ENCODE peak calls at places on chromosomes 16 and 17, in five cellular contexts. V, D, G, C and I are unnamed samples.

GRCh38 chr17:78868391-78868790 is 27.8 kb upstream of the USP36 start:
- DNase-seq in V (no peak), C (no peak), G (peak; percentile 41), D (peak; percentile 70), I (no peak)

GRCh38 chr17:79679631-79680340 is 51.0 kb upstream of the ENPP7 start:
- DNase-seq in D (no peak), C (no peak), V (no peak), G (no peak), I (peak; percentile 83)

GRCh38 chr17:31803494-31804213 is 55.4 kb downstream of the COPRS start:
- DNase-seq in V (no peak), D (no peak), C (no peak), G (no peak), I (no peak)

GRCh38 chr16:4402439-4403132 is 13.8 kb downstream of the CORO7 start:
- DNase-seq in D (no peak), G (no peak), V (peak; percentile 59), C (peak; percentile 88), I (peak; percentile 95)

GRCh38 chr17:9021158-9021984 is at the start of gene NTN1:
- DNase-seq in G (no peak), D (no peak), C (no peak), V (no peak), I (no peak)

GRCh38 chr17:44903012-44903685 is 3.9 kb upstream of the EFTUD2 start:
- DNase-seq in C (no peak), V (no peak), D (no peak), G (no peak), I (no peak)

GRCh38 chr17:9363440-9364350 is 211.9 kb downstream of the STX8 start:
- DNase-seq in D (no peak), C (no peak), V (no peak), G (no peak), I (no peak)

GRCh38 chr16:77877712-77878111 is 89.3 kb downstream of the VAT1L start:
- DNase-seq in G (no peak), V (peak; percentile 61), C (peak; percentile 10), D (no peak), I (no peak)

GRCh38 chr16:79758615-79759346 is 158.2 kb upstream of the MAF start:
- DNase-seq in G (no peak), D (no peak), C (peak; percentile 8), V (no peak), I (no peak)

GRCh38 chr17:72075995-72076677 is 44.7 kb upstream of the SOX9 start:
- DNase-seq in V (no peak), C (no peak), D (no peak), G (no peak), I (no peak)

GRCh38 chr17:67836205-67836987 is 11.1 kb downstream of the BPTF start:
- DNase-seq in G (peak; percentile 60), C (no peak), V (no peak), D (no peak), I (no peak)

GRCh38 chr17:63832014-63832413 is 4.6 kb upstream of the FTSJ3 start:
- DNase-seq in C (no peak), V (no peak), G (no peak), D (no peak), I (no peak)

GRCh38 chr17:36939059-36939943 is 2.0 kb downstream of the LHX1 start:
- DNase-seq in V (no peak), D (no peak), C (no peak), G (no peak), I (no peak)

GRCh38 chr17:34252890-34253525 is 2.1 kb upstream of the CCL2 start:
- DNase-seq in G (peak; percentile 76), V (no peak), C (no peak), D (no peak), I (no peak)

GRCh38 chr17:19579867-19580565 is 46.4 kb downstream of the SLC47A1 start:
- DNase-seq in V (peak; percentile 14), D (no peak), G (no peak), C (no peak), I (no peak)

GRCh38 chr16:3879887-3880564 is 487 bp downstream of the CREBBP start:
- DNase-seq in V (peak; percentile 31), G (no peak), D (no peak), C (peak; percentile 27), I (no peak)

GRCh38 chr16:20784204-20784603 is 20.4 kb downstream of the ACSM3 start:
- DNase-seq in G (no peak), V (no peak), D (no peak), C (no peak), I (no peak)

GRCh38 chr17:43094129-43094834 is 30.9 kb downstream of the BRCA1 start:
- DNase-seq in G (no peak), V (no peak), C (no peak), D (no peak), I (no peak)

GRCh38 chr16:87040169-87041117 is 276.7 kb downstream of the C16orf95 start:
- DNase-seq in V (no peak), C (no peak), D (no peak), G (no peak), I (no peak)

GRCh38 chr17:63113167-63113566 is 147.1 kb downstream of the TANC2 start:
- DNase-seq in V (no peak), C (no peak), D (no peak), G (no peak), I (no peak)

GRCh38 chr16:12110361-12111107 is 134.0 kb downstream of the SNX29 start:
- DNase-seq in C (no peak), D (no peak), G (no peak), V (no peak), I (no peak)

GRCh38 chr16:67864594-67864993 is 8.3 kb upstream of the EDC4 start:
- DNase-seq in D (no peak), V (no peak), G (no peak), C (no peak), I (no peak)

GRCh38 chr16:4200000-4200780 is 41.7 kb downstream of the SRL start:
- DNase-seq in V (peak; percentile 62), C (peak; percentile 74), G (no peak), D (no peak), I (no peak)

GRCh38 chr16:67013238-67013822 is 15.6 kb upstream of the CBFB start:
- DNase-seq in D (no peak), C (no peak), V (no peak), G (no peak), I (peak; percentile 75)

GRCh38 chr17:66426397-66427033 is 124.1 kb downstream of the PRKCA start:
- DNase-seq in V (no peak), G (no peak), D (no peak), C (no peak), I (no peak)

GRCh38 chr17:76365256-76365903 is 11.7 kb upstream of the PRPSAP1 start:
- DNase-seq in G (no peak), V (no peak), D (no peak), C (no peak), I (no peak)

DNA sequence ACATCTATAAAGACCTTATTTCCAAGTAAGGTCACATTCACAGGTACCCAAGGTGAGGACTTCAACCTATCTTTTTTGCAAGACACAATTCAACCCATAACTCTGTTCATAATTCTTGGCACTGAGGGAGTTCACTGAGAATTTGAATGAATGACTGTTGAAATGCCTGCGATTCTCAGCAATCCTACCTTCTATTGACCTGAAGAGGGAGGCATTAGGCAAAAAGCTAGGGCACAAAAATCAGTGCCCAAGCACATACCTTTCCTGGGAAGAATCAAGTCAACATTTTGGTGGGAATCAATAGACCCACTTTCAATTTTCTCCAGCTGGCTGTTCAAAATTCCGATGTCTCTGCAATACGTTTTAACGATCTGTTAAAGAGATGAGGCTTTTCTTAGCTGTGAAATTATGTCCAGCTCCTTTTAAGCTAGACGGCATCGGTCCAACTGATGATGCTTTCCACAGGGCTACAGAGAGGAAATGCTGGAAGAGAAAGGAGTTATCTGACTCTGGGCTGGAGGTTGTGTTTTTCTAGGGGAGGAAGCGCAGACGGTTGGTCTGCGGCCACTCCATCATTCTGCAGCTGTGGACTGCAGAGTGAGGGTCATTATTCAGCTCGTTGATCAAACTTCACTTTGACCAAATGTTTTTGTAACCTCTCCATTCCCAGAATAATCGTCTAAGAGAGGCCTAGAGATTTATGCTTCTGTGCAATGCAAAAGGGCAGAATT is 25.1 kb downstream of the BCO1 start:
- DNase-seq in G (no peak), D (no peak), C (no peak), V (peak; percentile 9), I (no peak)
- TF ChIP-seq CTCF in G (no peak), D (no peak), C (no peak), V (no peak), I (peak; percentile 14)

GRCh38 chr17:81119223-81120148 is 45.8 kb upstream of the PVALEF start:
- DNase-seq in V (peak; percentile 92), C (peak; percentile 94), G (peak; percentile 59), D (peak; percentile 57), I (no peak)

GRCh38 chr17:81115749-81116464 is 49.4 kb upstream of the PVALEF start:
- DNase-seq in V (no peak), D (no peak), C (no peak), G (no peak), I (no peak)

GRCh38 chr17:81118308-81119221 is 46.7 kb upstream of the PVALEF start:
- DNase-seq in V (no peak), C (no peak), G (no peak), D (no peak), I (no peak)

GRCh38 chr17:81116704-81117103 is 48.6 kb upstream of the PVALEF start:
- DNase-seq in V (no peak), D (no peak), C (no peak), G (no peak), I (no peak)

DNA sequence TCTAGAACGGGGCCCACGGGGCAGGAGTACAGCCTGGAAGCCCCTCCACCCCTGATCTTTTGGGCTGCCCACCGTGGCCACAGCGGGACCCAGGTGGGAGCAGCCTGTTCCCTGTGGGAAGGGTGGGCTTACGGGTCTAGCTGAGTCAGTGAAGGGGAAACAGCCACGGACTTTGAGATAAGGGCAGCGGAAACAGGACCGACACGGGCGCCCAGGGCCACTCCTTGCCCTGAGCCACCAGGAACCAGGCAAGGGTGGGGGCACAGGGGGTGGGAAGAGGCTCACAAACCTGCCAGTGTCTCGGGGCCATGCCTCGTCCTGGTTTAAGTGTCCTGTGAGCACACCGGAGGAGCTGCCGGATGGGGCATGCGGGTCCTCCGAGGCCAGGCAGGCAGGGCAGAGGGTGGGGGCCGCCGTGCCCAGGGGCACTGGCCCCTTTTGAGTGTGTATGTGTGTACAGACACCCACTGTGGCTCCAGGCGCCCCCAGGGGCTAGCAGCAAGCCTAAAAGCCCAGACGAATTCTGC is 47.6 kb upstream of the PVALEF start:
- DNase-seq in V (no peak), D (no peak), C (no peak), G (no peak), I (no peak)
- TF ChIP-seq CTCF in V (no peak), D (no peak), C (no peak), G (no peak), I (no peak)

GRCh38 chr16:27098366-27099050 is 31.8 kb downstream of the C16orf82 start:
- DNase-seq in G (no peak), V (no peak), D (no peak), C (no peak), I (no peak)
- TF ChIP-seq CTCF in G (no peak), V (no peak), D (no peak), C (no peak), I (no peak)

GRCh38 chr16:30076276-30076791 is 540 bp downstream of the PPP4C start:
- DNase-seq in V (peak; percentile 31), D (no peak), G (no peak), C (no peak), I (no peak)

GRCh38 chr16:30078744-30079143 is 3.0 kb downstream of the PPP4C start:
- DNase-seq in G (no peak), D (no peak), C (no peak), V (no peak), I (no peak)

GRCh38 chr16:30077656-30078055 is 1.9 kb downstream of the PPP4C start:
- DNase-seq in C (no peak), V (no peak), D (no peak), G (no peak), I (no peak)

GRCh38 chr16:30079480-30079879 is 3.7 kb downstream of the PPP4C start:
- DNase-seq in G (no peak), D (no peak), C (no peak), V (no peak), I (no peak)

GRCh38 chr16:30075503-30076275 is at the start of gene PPP4C:
- DNase-seq in C (peak; percentile 98), V (peak; percentile 85), G (no peak), D (no peak), I (no peak)
- TF ChIP-seq CTCF in C (no peak), V (no peak), G (peak; percentile 25), D (no peak), I (peak; percentile 33)